ENCODE peak calls at places on chromosomes 5 and 9, in five cellular contexts. One of them, this sample, is unnamed. For H3K27me3, the result is how much of the 10 kb centered on the place peaks cover.

GRCh38 chr5:128315671-128316070 is 222.4 kb downstream of the FBN2 start:
- DNase-seq in IMR-90: no peak
- DNase-seq in astrocyte: no peak
- DNase-seq in SK-N-SH: no peak
- DNase-seq in GM23248: no peak
- DNase-seq in this sample: no peak

GRCh38 chr9:127197861-127198430 is 66.6 kb upstream of the GARNL3 start:
- DNase-seq in IMR-90: peak
- DNase-seq in astrocyte: no peak
- DNase-seq in SK-N-SH: no peak
- DNase-seq in GM23248: no peak
- DNase-seq in this sample: peak

GRCh38 chr5:156947933-156948332 is 15.1 kb downstream of the TIMD4 start:
- DNase-seq in IMR-90: no peak
- DNase-seq in astrocyte: no peak
- DNase-seq in SK-N-SH: no peak
- DNase-seq in GM23248: no peak
- DNase-seq in this sample: no peak

GRCh38 chr9:92718086-92719001 is 46.3 kb downstream of the BICD2 start:
- DNase-seq in IMR-90: no peak
- DNase-seq in astrocyte: no peak
- DNase-seq in SK-N-SH: no peak
- DNase-seq in GM23248: no peak
- DNase-seq in this sample: no peak

GRCh38 chr5:36763454-36763853 is 113.1 kb upstream of the NIPBL start:
- DNase-seq in IMR-90: no peak
- DNase-seq in astrocyte: no peak
- DNase-seq in SK-N-SH: no peak
- DNase-seq in GM23248: no peak
- DNase-seq in this sample: no peak

GRCh38 chr9:103169798-103170197 is 174.7 kb downstream of the CYLC2 start:
- DNase-seq in IMR-90: no peak
- DNase-seq in astrocyte: no peak
- DNase-seq in SK-N-SH: no peak
- DNase-seq in GM23248: no peak
- DNase-seq in this sample: no peak

GRCh38 chr9:37408933-37409710 is 13.4 kb upstream of the GRHPR start:
- DNase-seq in IMR-90: no peak
- DNase-seq in astrocyte: no peak
- DNase-seq in SK-N-SH: no peak
- DNase-seq in GM23248: no peak
- DNase-seq in this sample: no peak

GRCh38 chr5:125257997-125258396 is 511.6 kb upstream of the ZNF608 start:
- DNase-seq in IMR-90: no peak
- DNase-seq in astrocyte: no peak
- DNase-seq in SK-N-SH: no peak
- DNase-seq in GM23248: no peak
- DNase-seq in this sample: no peak

GRCh38 chr5:149915392-149916260 is 29.0 kb downstream of the PDE6A start:
- DNase-seq in IMR-90: no peak
- DNase-seq in astrocyte: peak
- DNase-seq in SK-N-SH: no peak
- DNase-seq in GM23248: no peak
- DNase-seq in this sample: no peak

GRCh38 chr9:130320697-130321080 is 55.1 kb downstream of the HMCN2 start:
- DNase-seq in IMR-90: no peak
- DNase-seq in astrocyte: no peak
- DNase-seq in SK-N-SH: peak
- DNase-seq in GM23248: no peak
- DNase-seq in this sample: no peak

GRCh38 chr5:95238560-95239325 is 46.2 kb downstream of the MCTP1 start:
- DNase-seq in IMR-90: peak
- DNase-seq in astrocyte: peak
- DNase-seq in SK-N-SH: no peak
- DNase-seq in GM23248: peak
- DNase-seq in this sample: peak

GRCh38 chr9:127004946-127005769 is 90.6 kb downstream of the RALGPS1 start:
- DNase-seq in IMR-90: peak
- DNase-seq in astrocyte: peak
- DNase-seq in SK-N-SH: no peak
- DNase-seq in GM23248: peak
- DNase-seq in this sample: peak

GRCh38 chr9:37988602-37989001 is 80.4 kb downstream of the SHB start:
- DNase-seq in IMR-90: no peak
- DNase-seq in astrocyte: no peak
- DNase-seq in SK-N-SH: no peak
- DNase-seq in GM23248: no peak
- DNase-seq in this sample: no peak

GRCh38 chr9:19074229-19074628 is 25.0 kb downstream of the RRAGA start:
- DNase-seq in IMR-90: no peak
- DNase-seq in astrocyte: no peak
- DNase-seq in SK-N-SH: no peak
- DNase-seq in GM23248: no peak
- DNase-seq in this sample: no peak

GRCh38 chr5:9440517-9440916 is 105.4 kb downstream of the SEMA5A start:
- DNase-seq in IMR-90: peak
- DNase-seq in astrocyte: peak
- DNase-seq in SK-N-SH: no peak
- DNase-seq in GM23248: peak
- DNase-seq in this sample: peak

GRCh38 chr5:55593115-55593472 is 58.3 kb upstream of the PLPP1 start:
- DNase-seq in IMR-90: no peak
- DNase-seq in astrocyte: no peak
- DNase-seq in SK-N-SH: no peak
- DNase-seq in GM23248: no peak
- DNase-seq in this sample: no peak

GRCh38 chr9:6184749-6185645 is 30.6 kb upstream of the IL33 start:
- DNase-seq in IMR-90: peak
- DNase-seq in astrocyte: peak
- DNase-seq in SK-N-SH: no peak
- DNase-seq in GM23248: peak
- DNase-seq in this sample: peak

GRCh38 chr5:126868961-126869451 is 92.1 kb downstream of the LMNB1 start:
- DNase-seq in IMR-90: peak
- DNase-seq in astrocyte: peak
- DNase-seq in SK-N-SH: peak
- DNase-seq in GM23248: peak
- DNase-seq in this sample: peak

GRCh38 chr5:168708301-168708695 is 129.1 kb upstream of the PANK3 start:
- DNase-seq in IMR-90: no peak
- DNase-seq in astrocyte: no peak
- DNase-seq in SK-N-SH: no peak
- DNase-seq in GM23248: no peak
- DNase-seq in this sample: no peak

GRCh38 chr9:99298660-99299059 is 76.6 kb downstream of the SEC61B start:
- DNase-seq in IMR-90: no peak
- DNase-seq in astrocyte: no peak
- DNase-seq in SK-N-SH: no peak
- DNase-seq in GM23248: no peak
- DNase-seq in this sample: no peak

GRCh38 chr5:1105350-1106265 is 6.3 kb downstream of the SLC12A7 start:
- DNase-seq in IMR-90: no peak
- DNase-seq in astrocyte: no peak
- DNase-seq in SK-N-SH: no peak
- DNase-seq in GM23248: no peak
- DNase-seq in this sample: no peak

GRCh38 chr5:31935702-31936347 is 238.3 kb downstream of the GOLPH3 start:
- DNase-seq in IMR-90: no peak
- DNase-seq in astrocyte: no peak
- DNase-seq in SK-N-SH: no peak
- DNase-seq in GM23248: peak
- DNase-seq in this sample: peak

GRCh38 chr5:150182774-150183173 is 7.1 kb upstream of the SLC6A7 start:
- DNase-seq in IMR-90: no peak
- DNase-seq in astrocyte: no peak
- DNase-seq in SK-N-SH: no peak
- DNase-seq in GM23248: no peak
- DNase-seq in this sample: no peak

GRCh38 chr5:32131604-32132003 is 42.5 kb downstream of the GOLPH3 start:
- DNase-seq in IMR-90: no peak
- DNase-seq in astrocyte: no peak
- DNase-seq in SK-N-SH: no peak
- DNase-seq in GM23248: no peak
- DNase-seq in this sample: no peak

GRCh38 chr5:1507961-1508678 is 15.6 kb downstream of the LPCAT1 start:
- DNase-seq in IMR-90: no peak
- DNase-seq in astrocyte: no peak
- DNase-seq in SK-N-SH: no peak
- DNase-seq in GM23248: no peak
- DNase-seq in this sample: no peak

GRCh38 chr5:35651002-35651756 is 33.5 kb downstream of the SPEF2 start:
- DNase-seq in IMR-90: peak
- DNase-seq in astrocyte: peak
- DNase-seq in SK-N-SH: peak
- DNase-seq in GM23248: peak
- DNase-seq in this sample: peak

GRCh38 chr9:5326187-5326586 is 13.5 kb downstream of the RLN1 start:
- DNase-seq in IMR-90: no peak
- DNase-seq in astrocyte: no peak
- DNase-seq in SK-N-SH: no peak
- DNase-seq in GM23248: no peak
- DNase-seq in this sample: no peak

GRCh38 chr5:56501949-56502557 is 268.9 kb upstream of the ANKRD55 start:
- DNase-seq in IMR-90: peak
- DNase-seq in astrocyte: peak
- DNase-seq in SK-N-SH: no peak
- DNase-seq in GM23248: no peak
- DNase-seq in this sample: no peak

GRCh38 chr9:128362774-128363173 is 8.4 kb upstream of the URM1 start:
- DNase-seq in IMR-90: no peak
- DNase-seq in astrocyte: no peak
- DNase-seq in SK-N-SH: no peak
- DNase-seq in GM23248: no peak
- DNase-seq in this sample: no peak
- H3K27me3 ChIP-seq in IMR-90: under half
- H3K27me3 ChIP-seq in astrocyte: under half
- H3K27me3 ChIP-seq in SK-N-SH: under half
- H3K27me3 ChIP-seq in GM23248: under half
- H3K27me3 ChIP-seq in this sample: under half

GRCh38 chr5:109704255-109704952 is 14.7 kb downstream of the MAN2A1 start:
- DNase-seq in IMR-90: no peak
- DNase-seq in astrocyte: peak
- DNase-seq in SK-N-SH: no peak
- DNase-seq in GM23248: no peak
- DNase-seq in this sample: no peak
- H3K4me2 ChIP-seq in IMR-90: no peak
- H3K4me2 ChIP-seq in astrocyte: no peak
- H3K4me2 ChIP-seq in SK-N-SH: no peak
- H3K4me2 ChIP-seq in GM23248: no peak
- H3K4me2 ChIP-seq in this sample: no peak

GRCh38 chr9:121737481-121737931 is 86.1 kb downstream of the DAB2IP start:
- DNase-seq in IMR-90: no peak
- DNase-seq in astrocyte: no peak
- DNase-seq in SK-N-SH: no peak
- DNase-seq in GM23248: no peak
- DNase-seq in this sample: no peak
- H3K27ac ChIP-seq in IMR-90: no peak
- H3K27ac ChIP-seq in astrocyte: no peak
- H3K27ac ChIP-seq in SK-N-SH: no peak
- H3K27ac ChIP-seq in GM23248: no peak
- H3K27ac ChIP-seq in this sample: no peak

DNA sequence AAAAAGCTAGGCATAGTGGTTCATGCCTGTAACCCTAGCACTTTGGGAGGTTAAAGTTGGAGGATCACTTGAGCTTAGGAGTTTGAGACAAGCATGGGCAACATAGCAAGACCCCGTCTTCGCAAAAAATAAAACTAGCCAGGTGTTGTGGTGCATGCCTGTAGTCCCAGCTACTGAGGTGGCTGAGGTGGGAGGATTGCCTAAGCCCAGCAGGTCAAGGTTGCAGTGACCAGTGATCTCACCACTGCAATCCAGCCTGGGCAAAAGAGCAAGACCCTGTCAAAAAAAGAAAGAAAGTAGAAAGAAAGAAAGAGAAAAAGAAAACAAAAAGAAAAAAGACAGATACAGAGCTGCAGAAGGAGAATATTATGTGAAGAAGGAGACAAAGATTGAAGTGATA is 130.2 kb upstream of the CDKN2B start:
- DNase-seq in IMR-90: no peak
- DNase-seq in astrocyte: no peak
- DNase-seq in SK-N-SH: no peak
- DNase-seq in GM23248: no peak
- DNase-seq in this sample: no peak
- H3K27me3 ChIP-seq in IMR-90: under half
- H3K27me3 ChIP-seq in astrocyte: under half
- H3K27me3 ChIP-seq in SK-N-SH: under half
- H3K27me3 ChIP-seq in GM23248: under half
- H3K27me3 ChIP-seq in this sample: under half

GRCh38 chr5:177474094-177474493 is 660 bp upstream of the DBN1 start:
- DNase-seq in IMR-90: no peak
- DNase-seq in astrocyte: no peak
- DNase-seq in SK-N-SH: no peak
- DNase-seq in GM23248: peak
- DNase-seq in this sample: peak
- H3K4me2 ChIP-seq in IMR-90: peak
- H3K4me2 ChIP-seq in astrocyte: peak
- H3K4me2 ChIP-seq in SK-N-SH: no peak
- H3K4me2 ChIP-seq in GM23248: no peak
- H3K4me2 ChIP-seq in this sample: no peak

GRCh38 chr5:14040542-14040941 is 96.1 kb upstream of the DNAH5 start:
- DNase-seq in IMR-90: peak
- DNase-seq in astrocyte: no peak
- DNase-seq in SK-N-SH: no peak
- DNase-seq in GM23248: peak
- DNase-seq in this sample: peak

GRCh38 chr5:14038341-14038959 is 94.0 kb upstream of the DNAH5 start:
- DNase-seq in IMR-90: peak
- DNase-seq in astrocyte: peak
- DNase-seq in SK-N-SH: no peak
- DNase-seq in GM23248: peak
- DNase-seq in this sample: peak

GRCh38 chr5:14036947-14037346 is 92.5 kb upstream of the DNAH5 start:
- DNase-seq in IMR-90: peak
- DNase-seq in astrocyte: peak
- DNase-seq in SK-N-SH: no peak
- DNase-seq in GM23248: peak
- DNase-seq in this sample: peak

GRCh38 chr5:14039576-14039975 is 95.1 kb upstream of the DNAH5 start:
- DNase-seq in IMR-90: peak
- DNase-seq in astrocyte: peak
- DNase-seq in SK-N-SH: no peak
- DNase-seq in GM23248: peak
- DNase-seq in this sample: no peak

DNA sequence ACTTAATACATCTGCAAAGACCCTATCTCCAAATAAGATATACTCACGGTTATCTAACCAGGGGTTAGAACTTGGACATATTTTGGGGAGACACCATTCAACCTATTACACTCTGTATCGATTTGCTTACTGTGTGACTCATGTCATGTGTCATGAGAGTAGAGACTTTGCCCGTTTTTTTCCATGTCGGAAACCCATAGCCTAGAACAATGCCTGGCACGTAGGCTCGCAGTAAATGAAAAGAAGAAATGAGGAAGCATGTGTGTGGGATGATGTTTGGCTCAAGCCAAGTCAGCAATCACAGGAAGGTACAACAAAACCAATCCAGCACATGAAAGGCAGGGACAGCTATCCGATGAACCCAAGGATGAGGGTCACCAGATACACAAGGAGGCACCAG is 94.6 kb upstream of the DNAH5 start:
- DNase-seq in IMR-90: peak
- DNase-seq in astrocyte: peak
- DNase-seq in SK-N-SH: no peak
- DNase-seq in GM23248: peak
- DNase-seq in this sample: no peak
- H3K27ac ChIP-seq in IMR-90: peak
- H3K27ac ChIP-seq in astrocyte: peak
- H3K27ac ChIP-seq in SK-N-SH: peak
- H3K27ac ChIP-seq in GM23248: peak
- H3K27ac ChIP-seq in this sample: peak

This sample was measured in fibroblast of lung.